ENCODE peak calls at places on chromosomes 2 and 18, in seven cellular contexts. P is activated CD4-positive, CD25-positive, alpha-beta regulatory T cell; Z is mucosa of gallbladder; C is LoVo; S is stimulated activated CD4-positive, alpha-beta T cell treated with anti-CD3 and anti-CD28 coated beads, Interleukin-1b, Interleukin-23, amount 100 ng/mL, for 24 hours; Q is M059J; Y is activated CD8-positive, alpha-beta T cell treated with anti-CD3 and anti-CD28 coated beads, Interleukin-2, amount 10 ng/mL, durations not matched to agents 7 days and 5 days. V is an unnamed sample.

GRCh38 chr2:88180594-88181240 is 10.6 kb downstream of the THNSL2 start:
- DNase-seq in S (no peak), Y (no peak), C (no peak), P (no peak), Z (no peak), Q (peak), V (no peak)

GRCh38 chr2:124269348-124269747 is 244.3 kb downstream of the CNTNAP5 start:
- DNase-seq in C (no peak), P (no peak), Q (no peak), Z (no peak), Y (no peak), S (no peak), V (no peak)

GRCh38 chr2:240259201-240259923 is 118.9 kb upstream of the OTOS start:
- DNase-seq in S (no peak), Q (no peak), P (no peak), C (no peak), Y (peak), Z (peak), V (no peak)

GRCh38 chr2:191463790-191464189 is 214.1 kb upstream of the NABP1 start:
- DNase-seq in C (no peak), Y (no peak), P (no peak), Z (no peak), S (no peak), Q (no peak), V (no peak)

GRCh38 chr18:75533954-75534353 is 106.5 kb upstream of the SMIM21 start:
- DNase-seq in P (no peak), Q (no peak), Z (no peak), Y (no peak), C (no peak), S (no peak), V (no peak)

GRCh38 chr2:221943078-221943810 is 355.6 kb downstream of the PAX3 start:
- DNase-seq in Z (peak), S (no peak), P (no peak), C (no peak), Y (no peak), Q (peak), V (peak)

GRCh38 chr2:195280024-195280423 is 377.0 kb upstream of the SLC39A10 start:
- DNase-seq in P (no peak), C (no peak), Y (no peak), Z (no peak), Q (peak), S (no peak), V (no peak)

GRCh38 chr2:218799990-218800389 is 18.0 kb downstream of the CYP27A1 start:
- DNase-seq in P (no peak), Z (no peak), Q (no peak), C (no peak), Y (no peak), S (no peak), V (no peak)

GRCh38 chr2:41966431-41966893 is 81.4 kb upstream of the PKDCC start:
- DNase-seq in C (peak), Y (no peak), Z (peak), Q (peak), P (no peak), S (no peak), V (peak)

GRCh38 chr2:199405241-199405640 is 52.5 kb downstream of the SATB2 start:
- DNase-seq in Z (no peak), Y (no peak), Q (peak), P (no peak), C (no peak), S (no peak), V (peak)

GRCh38 chr2:241291977-241292376 is 23.5 kb downstream of the HDLBP start:
- DNase-seq in P (no peak), Q (no peak), Z (no peak), C (no peak), S (no peak), Y (no peak), V (no peak)

V was measured in endothelial cell of umbilical vein.